ENCODE peak calls at places on chromosomes 16 and 17, in four cellular contexts. H is fibroblast of lung, R is fibroblast of the aortic adventitia, Y is heart right ventricle. C is an unnamed sample.

GRCh38 chr17:41190328-41190727 is 641 bp downstream of the KRTAP9-1 start:
- DNase-seq in H (no peak), R (no peak), Y (no peak), C (no peak)

GRCh38 chr16:89737341-89738071 is 16.2 kb downstream of the ZNF276 start:
- DNase-seq in H (no peak), R (no peak), Y (no peak), C (no peak)

GRCh38 chr17:40541060-40541872 is 24.0 kb downstream of the CCR7 start:
- DNase-seq in H (no peak), R (no peak), Y (no peak), C (no peak)

GRCh38 chr16:29857133-29857760 is 5.8 kb downstream of the CDIPT start:
- DNase-seq in H (peak), R (peak), Y (no peak), C (no peak)

GRCh38 chr17:39660011-39660360 is 5.2 kb upstream of the TCAP start:
- DNase-seq in H (no peak), R (no peak), Y (no peak), C (no peak)

GRCh38 chr16:8496364-8496763 is 93.9 kb downstream of the TMEM114 start:
- DNase-seq in H (no peak), R (no peak), Y (no peak), C (no peak)

GRCh38 chr17:57295526-57296023 is 39.3 kb downstream of the MSI2 start:
- DNase-seq in H (peak), R (no peak), Y (no peak), C (no peak)

GRCh38 chr17:4199818-4200402 is 56.9 kb downstream of the CYB5D2 start:
- DNase-seq in H (peak), R (peak), Y (no peak), C (no peak)

GRCh38 chr17:76558210-76559095 is 18.6 kb downstream of the PRCD start:
- DNase-seq in H (peak), R (peak), Y (no peak), C (no peak)

GRCh38 chr17:7186241-7186640 is 7.1 kb upstream of the ASGR1 start:
- DNase-seq in H (no peak), R (no peak), Y (no peak), C (no peak)

GRCh38 chr17:57369509-57369945 is 113.2 kb downstream of the MSI2 start:
- DNase-seq in H (peak), R (no peak), Y (no peak), C (no peak)

GRCh38 chr16:79601092-79601977 is 798 bp upstream of the MAF start:
- DNase-seq in H (peak), R (no peak), Y (peak), C (no peak)

GRCh38 chr16:48542020-48542473 is 67.9 kb downstream of the N4BP1 start:
- DNase-seq in H (peak), R (peak), Y (peak), C (no peak)

GRCh38 chr16:72073831-72074230 is 10.8 kb downstream of the HPR start:
- DNase-seq in H (peak), R (peak), Y (peak), C (no peak)

GRCh38 chr17:27808629-27809028 is 8.3 kb upstream of the NOS2 start:
- DNase-seq in H (no peak), R (no peak), Y (no peak), C (no peak)

GRCh38 chr16:13907431-13907830 is 12.5 kb upstream of the ERCC4 start:
- DNase-seq in H (no peak), R (no peak), Y (no peak), C (no peak)

GRCh38 chr16:13911871-13912270 is 8.1 kb upstream of the ERCC4 start:
- DNase-seq in H (no peak), R (no peak), Y (no peak), C (no peak)

GRCh38 chr16:13909069-13909468 is 10.9 kb upstream of the ERCC4 start:
- DNase-seq in H (no peak), R (no peak), Y (no peak), C (no peak)

GRCh38 chr16:13911306-13911705 is 8.6 kb upstream of the ERCC4 start:
- DNase-seq in H (no peak), R (no peak), Y (no peak), C (no peak)

DNA sequence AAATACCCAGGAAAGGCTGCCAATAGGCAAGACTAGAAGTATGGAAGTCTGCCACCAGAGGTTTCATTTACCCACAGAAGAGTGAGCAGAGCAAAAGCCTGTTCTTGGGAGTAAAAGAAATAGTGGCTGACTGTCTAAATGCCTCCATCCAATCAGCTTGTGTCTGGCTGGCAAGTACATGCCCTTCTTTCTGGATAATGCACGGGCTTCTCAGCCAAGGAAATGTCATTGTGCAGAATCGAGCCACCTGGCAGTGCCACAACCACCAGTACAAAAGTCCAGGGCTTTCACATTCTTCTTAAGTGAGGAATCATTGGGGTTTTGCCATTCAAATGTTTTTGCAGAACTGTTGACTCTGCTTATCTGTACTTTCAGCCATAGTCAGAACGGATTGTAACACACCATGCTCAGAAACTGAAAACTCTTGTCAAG is 10.1 kb upstream of the ERCC4 start:
- DNase-seq in H (peak), R (peak), Y (peak), C (peak)
- TF ChIP-seq CTCF in H (peak), R (peak), Y (no peak), C (no peak)

GRCh38 chr17:309361-309888 is 43.2 kb downstream of the RPH3AL start:
- DNase-seq in H (no peak), R (no peak), Y (no peak), C (no peak)
- TF ChIP-seq CTCF in H (peak), R (no peak), Y (peak), C (peak)

DNA sequence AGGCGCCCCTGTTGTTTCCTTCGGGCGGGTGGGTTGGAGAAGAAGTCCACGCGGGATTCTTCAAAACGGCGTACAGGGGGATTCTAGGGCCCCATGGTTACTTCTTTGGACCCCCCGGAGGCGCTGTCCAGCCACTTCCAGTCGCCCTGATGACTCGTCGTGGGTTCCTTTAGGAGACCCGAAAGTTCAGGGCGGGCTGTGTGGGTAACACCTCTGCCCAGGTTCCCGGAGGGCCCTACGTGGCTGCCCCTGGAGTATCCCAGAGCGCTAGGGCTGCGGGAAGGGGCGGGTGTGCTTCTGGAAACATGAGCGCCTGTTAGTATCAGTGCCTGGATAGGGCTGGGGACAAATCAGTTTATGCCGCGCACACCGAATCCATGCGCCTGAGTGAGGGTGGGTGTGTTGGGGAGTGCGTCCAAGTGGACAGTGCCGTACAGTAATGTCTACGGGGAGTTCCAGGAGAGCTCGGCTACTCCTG is 602 bp upstream of the HIC1 start:
- DNase-seq in H (peak), R (peak), Y (no peak), C (no peak)
- TF ChIP-seq CTCF in H (no peak), R (no peak), Y (no peak), C (no peak)

GRCh38 chr17:42310281-42311156 is 22.2 kb downstream of the STAT5A start:
- DNase-seq in H (no peak), R (no peak), Y (no peak), C (no peak)
- TF ChIP-seq CTCF in H (peak), R (peak), Y (no peak), C (peak)

DNA sequence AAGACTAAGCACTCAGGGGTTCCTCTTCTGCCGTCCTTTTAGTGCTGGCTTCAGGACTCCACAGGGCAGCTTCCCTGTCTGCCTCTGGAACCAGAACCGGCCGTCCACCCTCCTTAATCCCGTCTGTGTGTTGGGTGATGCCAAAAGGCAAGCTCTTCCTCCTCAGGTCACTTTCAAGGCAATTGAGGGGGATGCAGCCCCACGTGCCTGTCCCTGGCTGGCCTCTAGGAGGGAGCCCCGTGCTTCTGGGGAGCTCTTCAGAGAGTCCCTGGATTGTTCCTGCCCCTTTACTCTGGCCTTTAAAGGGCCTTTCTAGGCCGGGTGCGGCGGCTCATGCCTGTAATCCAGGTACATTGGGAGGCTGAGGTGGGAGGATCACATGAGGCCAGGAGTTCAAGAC is 77.1 kb downstream of the CRISPLD2 start:
- DNase-seq in H (no peak), R (no peak), Y (no peak), C (no peak)
- TF ChIP-seq CTCF in H (no peak), R (no peak), Y (no peak), C (no peak)